ENCODE peak calls at places on chromosomes 3 and 15, in ten cellular contexts. B is T-helper 2 cell; D is WERI-Rb-1; F is esophagus squamous epithelium; N is effector memory CD8-positive, alpha-beta T cell; O is activated T-helper 1 cell treated with Interleukin-2 at 50 U/mL for 16 hours; U is Peyer's patch; W is kidney tubule cell; T is NCI-H345; K is NCI-H146. L is an unnamed sample.
A peak's percentile ranks its signal among the peaks of the same experiment; 100 is the strongest.

GRCh38 chr3:109023656-109024254 is 70.1 kb upstream of the GUCA1C start:
- DNase-seq in K (peak; percentile 64), B (peak; percentile 42), U (peak; percentile 71), D (peak; percentile 49), N (peak; percentile 16), W (peak; percentile 57), T (peak; percentile 4), F (no peak), O (no peak), L (peak; percentile 49)

GRCh38 chr3:72448375-72448823 is 399.8 kb downstream of the SHQ1 start:
- DNase-seq in W (no peak), T (no peak), K (no peak), B (no peak), D (no peak), U (peak; percentile 47), F (no peak), O (no peak), N (no peak), L (no peak)

GRCh38 chr3:139020868-139021234 is at the start of gene PRR23B:
- DNase-seq in W (no peak), B (no peak), D (no peak), T (no peak), K (no peak), U (no peak), F (no peak), O (no peak), N (no peak), L (no peak)

GRCh38 chr15:43225201-43225949 is 4.6 kb upstream of the EPB42 start:
- DNase-seq in T (peak; percentile 17), W (peak; percentile 69), D (peak; percentile 50), F (no peak), B (peak; percentile 68), O (no peak), U (peak; percentile 61), K (peak; percentile 43), N (peak; percentile 28), L (peak; percentile 70)

GRCh38 chr3:9866639-9867038 is 13.4 kb downstream of the CIDEC start:
- DNase-seq in O (no peak), B (no peak), W (no peak), F (no peak), U (no peak), N (no peak), T (no peak), D (no peak), K (no peak), L (no peak)

GRCh38 chr3:81492048-81492447 is 269.4 kb downstream of the GBE1 start:
- DNase-seq in T (no peak), D (no peak), O (no peak), W (no peak), B (no peak), N (no peak), K (no peak), U (no peak), F (no peak), L (no peak)

GRCh38 chr3:99674086-99674789 is 35.8 kb downstream of the COL8A1 start:
- DNase-seq in F (no peak), T (no peak), U (no peak), O (no peak), N (no peak), D (no peak), B (no peak), K (no peak), W (peak; percentile 47), L (peak; percentile 80)

GRCh38 chr3:105367406-105368213 is 901 bp downstream of the ALCAM start:
- DNase-seq in U (peak; percentile 91), K (peak; percentile 99), T (peak; percentile 58), O (peak; percentile 22), W (peak; percentile 93), D (peak; percentile 50), B (peak; percentile 76), F (peak; percentile 16), N (peak; percentile 57), L (peak; percentile 98)

GRCh38 chr3:50256978-50257890 is 11.7 kb upstream of the SEMA3B start:
- DNase-seq in F (no peak), W (no peak), K (peak; percentile 16), U (peak; percentile 76), D (peak; percentile 84), O (no peak), T (peak; percentile 19), N (no peak), B (no peak), L (peak; percentile 46)

GRCh38 chr15:39285066-39285465 is 295.8 kb upstream of the THBS1 start:
- DNase-seq in D (no peak), N (no peak), B (no peak), U (no peak), F (no peak), W (no peak), O (no peak), T (no peak), K (no peak), L (no peak)

GRCh38 chr15:49471733-49472132 is 48.7 kb downstream of the FGF7 start:
- DNase-seq in F (no peak), D (no peak), K (no peak), W (no peak), U (no peak), O (no peak), B (peak; percentile 66), N (peak; percentile 1), T (no peak), L (no peak)

GRCh38 chr15:31934821-31935220 is 95.5 kb upstream of the CHRNA7 start:
- DNase-seq in N (no peak), U (no peak), T (no peak), O (no peak), W (peak; percentile 57), D (no peak), K (no peak), F (no peak), B (no peak), L (peak; percentile 29)

GRCh38 chr3:69683076-69683806 is 56.0 kb upstream of the MITF start:
- DNase-seq in O (no peak), W (no peak), F (no peak), D (no peak), K (peak; percentile 12), T (no peak), U (no peak), B (no peak), N (no peak), L (no peak)

GRCh38 chr3:184748219-184749135 is 36.6 kb upstream of the MAGEF1 start:
- DNase-seq in F (no peak), U (no peak), K (peak; percentile 42), W (no peak), T (peak; percentile 40), B (peak; percentile 30), O (no peak), D (peak; percentile 66), N (no peak), L (peak; percentile 21)

GRCh38 chr15:39595621-39596221 is 14.8 kb downstream of the THBS1 start:
- DNase-seq in D (no peak), U (no peak), K (no peak), B (no peak), T (no peak), O (no peak), W (peak; percentile 44), N (no peak), F (no peak), L (peak; percentile 82)

GRCh38 chr3:190279690-190280089 is 42.6 kb downstream of the CLDN1 start:
- DNase-seq in U (no peak), T (no peak), K (no peak), W (no peak), D (no peak), B (no peak), F (no peak), O (no peak), N (no peak), L (no peak)

GRCh38 chr3:16338999-16339398 is 74.0 kb downstream of the OXNAD1 start:
- DNase-seq in F (no peak), B (peak; percentile 75), O (no peak), D (peak; percentile 30), K (no peak), U (no peak), N (peak; percentile 15), T (no peak), W (peak; percentile 84), L (peak; percentile 84)

GRCh38 chr3:43285644-43286043 is 696 bp upstream of the SNRK start:
- DNase-seq in B (no peak), N (no peak), D (no peak), U (no peak), F (no peak), O (no peak), T (no peak), K (peak; percentile 19), W (no peak), L (no peak)

GRCh38 chr3:4720316-4721075 is 227.3 kb downstream of the ITPR1 start:
- DNase-seq in T (no peak), U (peak; percentile 69), W (peak; percentile 90), F (no peak), O (no peak), K (no peak), D (peak; percentile 51), B (peak; percentile 47), N (peak; percentile 27), L (peak; percentile 80)

GRCh38 chr3:12132881-12133280 is 25.8 kb downstream of the TIMP4 start:
- DNase-seq in O (no peak), B (no peak), W (no peak), D (no peak), N (no peak), K (no peak), F (no peak), U (no peak), T (no peak), L (no peak)

GRCh38 chr3:127734181-127734720 is 61.5 kb downstream of the ABTB1 start:
- DNase-seq in W (no peak), O (no peak), T (no peak), B (no peak), N (no peak), U (no peak), F (no peak), D (no peak), K (no peak), L (no peak)

GRCh38 chr3:194156095-194156494 is 20.1 kb downstream of the HES1 start:
- DNase-seq in F (no peak), O (no peak), T (no peak), W (no peak), U (no peak), D (no peak), N (no peak), B (no peak), K (no peak), L (no peak)

GRCh38 chr3:69749461-69749860 is 10.2 kb downstream of the MITF start:
- DNase-seq in W (no peak), B (no peak), O (no peak), F (no peak), K (no peak), N (no peak), D (no peak), U (no peak), T (no peak), L (no peak)

GRCh38 chr15:82165948-82166376 is 96.6 kb downstream of the EFL1 start:
- DNase-seq in W (no peak), K (no peak), N (no peak), O (no peak), U (no peak), D (no peak), T (no peak), F (no peak), B (no peak), L (no peak)

GRCh38 chr15:98668566-98669308 is 20.4 kb downstream of the IGF1R start:
- DNase-seq in N (no peak), D (peak; percentile 60), W (peak; percentile 76), K (no peak), T (no peak), F (no peak), U (no peak), B (peak; percentile 88), O (no peak), L (peak; percentile 45)

GRCh38 chr3:52339612-52340011 is 23.5 kb downstream of the DNAH1 start:
- DNase-seq in D (peak; percentile 39), U (peak; percentile 56), T (peak; percentile 58), N (peak; percentile 57), O (peak; percentile 5), F (no peak), B (peak; percentile 88), K (peak; percentile 64), W (peak; percentile 77), L (peak; percentile 72)

GRCh38 chr3:53818221-53819162 is 27.7 kb downstream of the CHDH start:
- DNase-seq in N (no peak), T (no peak), D (no peak), O (no peak), K (no peak), F (no peak), B (no peak), U (no peak), W (no peak), L (no peak)

GRCh38 chr3:48502121-48502520 is 1.9 kb downstream of the SHISA5 start:
- DNase-seq in K (no peak), B (no peak), O (no peak), U (no peak), F (no peak), W (no peak), T (no peak), D (no peak), N (no peak), L (no peak)

L was measured in M059J.